ENCODE peak calls at places on chromosome 21, in nine cellular contexts. S is HCT116, O is pancreas, I is fibroblast of pulmonary artery, G is kidney, R is left lung, E is transverse colon, X is lower leg skin, P is A549. C is an unnamed sample.

GRCh38 chr21:43208561-43209332 is 39.9 kb downstream of the CRYAA start:
- DNase-seq in R (peak), I (no peak), G (peak), S (no peak), O (peak), P (no peak), E (no peak), X (peak), C (no peak)

GRCh38 chr21:16422702-16423101 is 692.9 kb downstream of the USP25 start:
- DNase-seq in E (no peak), G (no peak), X (no peak), S (no peak), I (peak), R (no peak), P (no peak), O (no peak), C (no peak)

GRCh38 chr21:21046063-21046462 is 47.9 kb downstream of the NCAM2 start:
- DNase-seq in P (no peak), G (no peak), O (no peak), E (no peak), X (no peak), R (no peak), S (no peak), I (no peak), C (no peak)

GRCh38 chr21:39502631-39503030 is 50.9 kb downstream of the SH3BGR start:
- DNase-seq in S (no peak), I (no peak), O (no peak), E (no peak), X (no peak), R (no peak), G (no peak), P (no peak), C (no peak)

GRCh38 chr21:24225432-24225831 is 1381.8 kb downstream of the MRPL39 start:
- DNase-seq in S (no peak), X (no peak), O (no peak), R (no peak), G (no peak), P (no peak), I (peak), E (no peak), C (no peak)

GRCh38 chr21:34604556-34604955 is 10.4 kb downstream of the RCAN1 start:
- DNase-seq in G (no peak), I (no peak), R (no peak), S (no peak), O (no peak), X (no peak), P (no peak), E (no peak), C (no peak)

GRCh38 chr21:28821276-28822063 is 171.2 kb downstream of the LTN1 start:
- DNase-seq in R (no peak), I (no peak), P (no peak), O (no peak), G (no peak), E (no peak), S (no peak), X (no peak), C (no peak)

GRCh38 chr21:46392921-46393320 is 65.8 kb upstream of the DIP2A start:
- DNase-seq in X (no peak), P (no peak), S (no peak), O (no peak), G (peak), R (no peak), E (peak), I (peak), C (no peak)

GRCh38 chr21:41691205-41692203 is 75.3 kb downstream of the RIPK4 start:
- DNase-seq in X (no peak), S (no peak), G (no peak), I (no peak), O (no peak), P (no peak), E (no peak), R (no peak), C (no peak)

GRCh38 chr21:17769049-17769845 is 49.9 kb downstream of the C21orf91 start:
- DNase-seq in I (no peak), E (no peak), P (no peak), G (no peak), X (no peak), R (no peak), O (no peak), S (no peak), C (peak)

DNA sequence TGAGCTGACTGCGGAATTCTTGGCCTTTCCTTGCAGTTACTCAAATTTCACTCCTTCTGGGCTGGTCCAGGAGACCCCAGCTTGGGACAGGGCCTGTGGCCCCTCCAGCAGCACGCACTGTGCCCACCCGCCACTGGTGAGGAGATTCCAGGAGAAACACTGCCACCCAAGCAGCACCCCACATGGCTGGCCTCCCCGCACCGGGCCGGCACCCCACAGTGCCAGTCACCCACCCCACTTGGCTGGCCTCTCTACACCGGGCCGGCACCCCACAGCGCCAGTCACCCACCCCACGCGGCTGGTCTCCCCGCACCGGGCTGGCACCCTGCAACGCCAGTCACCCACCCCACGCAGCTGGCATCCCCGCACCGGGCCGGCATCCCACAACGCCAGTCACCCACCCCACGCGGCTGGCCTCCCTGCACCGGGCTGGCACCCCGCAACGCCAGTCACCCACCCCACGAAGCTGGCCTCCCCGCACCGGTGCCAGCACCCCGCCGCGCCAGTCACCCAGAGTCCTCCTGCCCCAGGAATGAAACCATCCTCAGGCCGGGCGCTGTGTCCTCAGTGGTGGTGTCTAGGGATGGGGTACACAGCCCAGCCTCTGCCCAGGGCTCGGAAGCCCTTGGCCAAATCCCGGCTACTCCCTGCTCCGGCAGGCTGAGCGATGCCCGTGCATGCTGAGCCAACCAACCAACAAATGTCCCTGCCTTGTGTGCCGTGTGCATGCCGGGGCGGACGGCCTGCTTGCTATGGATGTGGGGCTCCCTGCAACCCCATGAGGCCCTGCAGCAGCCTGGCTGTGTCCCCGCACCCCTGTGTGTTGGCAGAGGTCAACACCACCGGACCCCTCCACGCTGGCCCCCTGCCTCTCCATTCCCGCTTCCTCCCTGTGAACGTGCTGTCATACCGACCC is 38.6 kb upstream of the TSPEAR start:
- DNase-seq in E (no peak), S (no peak), P (no peak), O (no peak), R (no peak), G (no peak), I (no peak), X (no peak), C (no peak)
- H3K4me3 ChIP-seq in E (no peak), S (no peak), P (no peak), O (no peak), R (no peak), G (no peak), I (no peak), X (no peak), C (no peak)

DNA sequence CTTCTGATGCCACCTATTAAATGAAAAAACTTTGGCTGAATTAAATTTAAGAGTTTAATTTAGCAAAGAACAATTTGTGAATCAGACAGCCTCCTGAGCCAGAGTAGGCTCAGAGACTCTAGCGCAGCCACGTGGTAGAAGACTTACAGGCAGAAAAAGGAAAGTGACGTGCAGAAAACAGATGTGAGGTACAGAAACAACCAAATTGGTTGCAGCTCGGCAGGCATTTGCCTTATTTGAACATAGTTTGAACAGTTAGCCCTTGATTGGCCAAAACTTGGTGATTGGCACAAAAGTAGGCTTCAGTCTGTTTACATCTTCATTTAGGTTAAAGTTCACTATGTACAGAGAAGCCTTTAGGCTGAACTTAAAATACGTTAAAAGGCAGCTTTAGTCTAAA is 22.9 kb downstream of the TCP10L start:
- DNase-seq in P (no peak), X (peak), S (no peak), O (no peak), I (peak), R (no peak), G (no peak), E (peak), C (no peak)
- TF ChIP-seq CTCF in P (no peak), X (no peak), S (peak), O (no peak), I (peak), R (no peak), G (peak), E (no peak), C (peak)

GRCh38 chr21:36384885-36385232 is 333 bp upstream of the CHAF1B start:
- DNase-seq in G (no peak), X (no peak), O (no peak), S (no peak), R (no peak), E (no peak), I (no peak), P (no peak), C (no peak)

GRCh38 chr21:36375994-36376393 is 9.2 kb upstream of the CHAF1B start:
- DNase-seq in G (no peak), E (no peak), I (no peak), R (no peak), P (no peak), X (no peak), S (no peak), O (no peak), C (no peak)

GRCh38 chr21:36381841-36382589 is 3.2 kb upstream of the CHAF1B start:
- DNase-seq in R (no peak), E (no peak), O (no peak), I (no peak), P (no peak), X (no peak), G (no peak), S (no peak), C (no peak)

GRCh38 chr21:36377391-36377842 is 7.8 kb upstream of the CHAF1B start:
- DNase-seq in X (no peak), S (no peak), P (no peak), R (no peak), I (no peak), O (peak), G (no peak), E (no peak), C (no peak)

GRCh38 chr21:36379236-36379635 is 6.0 kb upstream of the CHAF1B start:
- DNase-seq in G (no peak), I (no peak), E (no peak), O (no peak), S (no peak), X (no peak), P (no peak), R (no peak), C (no peak)
- H3K4me3 ChIP-seq in G (no peak), I (no peak), E (no peak), O (no peak), S (no peak), X (no peak), P (no peak), R (no peak), C (no peak)

DNA sequence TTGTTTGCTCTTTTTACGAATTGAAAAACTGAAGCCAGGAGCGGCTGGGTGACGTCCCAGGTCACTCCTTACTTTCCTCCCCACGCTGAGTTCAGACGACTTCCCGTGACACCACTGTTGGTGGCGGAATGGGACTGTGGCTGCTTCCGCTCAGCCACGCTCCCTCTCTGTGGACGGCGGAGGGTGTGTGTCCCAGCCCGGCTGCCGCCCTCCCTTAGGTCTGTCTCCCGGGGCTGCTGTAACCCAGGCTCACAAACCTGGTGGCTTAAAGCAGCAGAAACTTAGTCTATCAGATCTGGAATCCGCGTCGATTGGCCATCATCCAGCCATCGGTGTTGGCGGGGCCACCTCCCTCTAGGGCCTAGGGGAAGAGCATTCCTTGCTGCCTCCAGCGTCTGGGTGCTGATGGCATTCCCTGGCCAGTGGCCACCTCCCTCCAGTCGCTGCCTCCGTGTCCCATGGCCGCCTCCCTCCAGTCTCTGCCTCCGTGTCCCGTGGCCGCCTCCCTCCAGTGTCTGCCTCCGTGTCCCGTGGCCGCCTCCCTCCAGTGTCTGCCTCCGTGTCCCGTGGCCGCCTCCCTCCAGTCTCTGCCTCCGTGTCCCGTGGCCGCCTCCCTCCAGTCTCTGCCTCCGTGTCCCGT is 17.5 kb downstream of the TRPM2 start:
- DNase-seq in X (no peak), R (no peak), P (no peak), E (no peak), G (peak), I (no peak), O (no peak), S (no peak), C (no peak)
- TF ChIP-seq CTCF in X (no peak), R (no peak), P (no peak), E (no peak), G (no peak), I (no peak), O (no peak), S (no peak), C (no peak)

C was measured in LNCaP clone FGC.